ENCODE peak calls at places on chromosomes 12 and 14, in four cellular contexts. K is CD8-positive, alpha-beta T cell; Y is astrocyte; C is PC-9. J is an unnamed sample.

GRCh38 chr12:65561798-65562382 is 262.4 kb upstream of the HMGA2 start:
- DNase-seq in K (no peak), Y (peak; percentile 86), C (no peak), J (no peak)

GRCh38 chr14:78758333-78758732 is 588.2 kb downstream of the NRXN3 start:
- DNase-seq in K (no peak), Y (peak; percentile 11), C (no peak), J (no peak)

GRCh38 chr12:132456186-132456943 is 33.6 kb upstream of the FBRSL1 start:
- DNase-seq in K (no peak), Y (no peak), C (no peak), J (no peak)

GRCh38 chr12:4271433-4272013 is 2.0 kb upstream of the CCND2 start:
- DNase-seq in K (peak; percentile 33), Y (no peak), C (no peak), J (no peak)

GRCh38 chr12:116962197-116962596 is 51.4 kb downstream of the FBXW8 start:
- DNase-seq in K (no peak), Y (no peak), C (no peak), J (no peak)

GRCh38 chr14:51783765-51784164 is 76.6 kb upstream of the GNG2 start:
- DNase-seq in K (no peak), Y (peak; percentile 39), C (no peak), J (no peak)

GRCh38 chr12:3165311-3165931 is 88.2 kb downstream of the TSPAN9 start:
- DNase-seq in K (no peak), Y (no peak), C (no peak), J (no peak)

GRCh38 chr14:71932229-71932951 is at the start of gene RGS6:
- DNase-seq in K (no peak), Y (peak; percentile 4), C (no peak), J (no peak)

GRCh38 chr12:114732426-114733030 is 48.6 kb upstream of the TBX3 start:
- DNase-seq in K (no peak), Y (no peak), C (no peak), J (no peak)

GRCh38 chr12:62933871-62934798 is 815 bp downstream of the PPM1H start:
- DNase-seq in K (no peak), Y (peak; percentile 8), C (peak; percentile 39), J (no peak)

GRCh38 chr12:130830246-130830551 is 8.9 kb downstream of the STX2 start:
- DNase-seq in K (no peak), Y (no peak), C (no peak), J (no peak)

GRCh38 chr14:39016733-39017095 is 86.3 kb downstream of the SEC23A start:
- DNase-seq in K (no peak), Y (no peak), C (no peak), J (no peak)

GRCh38 chr14:28673056-28673455 is 93.5 kb upstream of the FOXG1 start:
- DNase-seq in K (no peak), Y (peak; percentile 36), C (no peak), J (no peak)

GRCh38 chr12:122204829-122205589 is 1.5 kb downstream of the B3GNT4 start:
- DNase-seq in K (no peak), Y (no peak), C (no peak), J (no peak)
- H3K4me3 ChIP-seq in K (no peak overlapping the region), Y (no peak overlapping the region), C (no peak overlapping the region), J (no peak overlapping the region)

DNA sequence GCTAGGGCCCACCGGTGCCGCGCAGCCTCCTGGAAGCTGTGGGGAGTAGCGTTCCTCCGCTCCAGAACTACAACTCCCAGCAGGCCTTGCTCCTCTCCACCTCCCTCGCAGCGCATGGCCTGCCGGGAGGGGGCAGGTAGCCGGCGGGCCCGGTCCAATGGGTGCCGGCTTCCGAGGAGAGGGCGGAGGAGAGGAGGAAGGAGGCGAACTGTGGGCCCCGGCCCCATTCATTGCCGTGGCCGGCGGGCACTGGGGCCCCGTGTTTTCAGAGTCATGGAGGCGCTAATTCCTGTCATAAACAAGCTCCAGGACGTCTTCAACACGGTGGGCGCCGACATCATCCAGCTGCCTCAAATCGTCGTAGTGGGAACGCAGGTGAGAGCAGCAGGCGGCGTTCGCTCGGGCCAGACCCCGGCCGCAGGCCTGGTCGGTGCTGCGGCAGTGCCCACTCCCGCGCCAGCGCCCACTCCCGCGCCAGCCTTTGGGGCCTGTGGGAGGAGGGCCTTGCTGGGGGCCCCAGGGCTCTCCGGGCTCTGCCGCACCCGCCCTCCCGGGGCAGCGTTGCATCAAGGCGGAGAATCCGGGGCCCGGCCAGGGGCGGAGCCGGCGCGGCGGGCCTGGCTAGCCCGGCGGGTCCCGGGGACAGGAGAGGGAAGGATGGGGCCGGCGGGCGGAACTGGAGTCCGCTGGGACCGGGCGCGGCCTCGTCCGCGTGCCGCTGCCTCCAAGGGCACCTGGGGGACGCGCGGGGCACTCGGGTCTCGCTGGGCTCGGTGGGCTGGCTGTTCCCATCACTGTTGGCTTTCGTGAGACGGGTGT is at the start of gene DNM1L:
- DNase-seq in K (peak; percentile 93), Y (peak; percentile 94), C (peak; percentile 99), J (peak; percentile 87)
- TF ChIP-seq CTCF in K (no peak), Y (no peak), C (no peak), J (no peak)

GRCh38 chr14:56815301-56815700 is 5.0 kb upstream of the OTX2 start:
- DNase-seq in K (no peak), Y (no peak), C (no peak), J (no peak)
- H3K27me3 ChIP-seq in K (peaks cover 13% of the 10 kb centered on the region), Y (peaks cover 71% of the 10 kb centered on the region), C (no peaks in the 10 kb centered on the region), J (peaks cover 61% of the 10 kb centered on the region)

GRCh38 chr12:112908548-112908947 is 1.8 kb downstream of the OAS1 start:
- DNase-seq in K (no peak), Y (no peak), C (no peak), J (no peak)
- H3K4me3 ChIP-seq in K (no peak overlapping the region), Y (no peak overlapping the region), C (no peak overlapping the region), J (no peak overlapping the region)

GRCh38 chr12:53808023-53808705 is 56.4 kb upstream of the CISTR start:
- DNase-seq in K (no peak), Y (no peak), C (no peak), J (no peak)
- TF ChIP-seq CTCF in K (no peak), Y (no peak), C (no peak), J (no peak)

GRCh38 chr12:52683575-52684300 is 3.5 kb upstream of the KRT1 start:
- DNase-seq in K (no peak), Y (no peak), C (no peak), J (no peak)
- H3K27me3 ChIP-seq in K (no peaks in the 10 kb centered on the region), Y (peaks cover 28% of the 10 kb centered on the region), C (no peaks in the 10 kb centered on the region), J (peaks cover 20% of the 10 kb centered on the region)

J was measured in kidney epithelial cell.